ENCODE peak calls at places on chromosomes 13 and 19, in four cellular contexts. J is HEK293T, K is GM12878, B is HepG2. U is an unnamed sample.
A peak's percentile ranks its signal among the peaks of the same experiment; 100 is the strongest.

GRCh38 chr19:31140717-31141116 is 208.5 kb downstream of the TSHZ3 start:
- DNase-seq in J (no peak), K (no peak), B (no peak), U (no peak)

GRCh38 chr19:50750010-50750409 is 20.3 kb upstream of the GPR32 start:
- DNase-seq in J (no peak), K (no peak), B (no peak), U (no peak)

GRCh38 chr13:27131202-27131623 is 40.4 kb downstream of the USP12 start:
- DNase-seq in J (no peak), K (peak; percentile 99), B (no peak), U (peak; percentile 13)

GRCh38 chr13:50156722-50157121 is 141.5 kb downstream of the KCNRG start:
- DNase-seq in J (no peak), K (no peak), B (peak; percentile 48), U (no peak)

GRCh38 chr19:58559275-58560006 is 1.0 kb upstream of the UBE2M start:
- DNase-seq in J (peak; percentile 87), K (peak; percentile 76), B (peak; percentile 92), U (peak; percentile 97)

GRCh38 chr19:17248011-17248776 is 2.5 kb upstream of the NR2F6 start:
- DNase-seq in J (no peak), K (no peak), B (peak; percentile 83), U (peak; percentile 81)

GRCh38 chr19:40803857-40804782 is 5.1 kb downstream of the EGLN2 start:
- DNase-seq in J (no peak), K (peak; percentile 57), B (peak; percentile 52), U (no peak)

GRCh38 chr13:55977436-55977835 is 1163.3 kb upstream of the PRR20A start:
- DNase-seq in J (no peak), K (no peak), B (no peak), U (no peak)

GRCh38 chr13:72541674-72542073 is 185.8 kb downstream of the MZT1 start:
- DNase-seq in J (no peak), K (no peak), B (no peak), U (no peak)

GRCh38 chr13:102466836-102467235 is 65.0 kb upstream of the FGF14 start:
- DNase-seq in J (no peak), K (no peak), B (no peak), U (no peak)

GRCh38 chr19:32022946-32023832 is 322.2 kb upstream of the ZNF507 start:
- DNase-seq in J (no peak), K (no peak), B (peak; percentile 18), U (no peak)

GRCh38 chr19:48896191-48896720 is 2.3 kb downstream of the TULP2 start:
- DNase-seq in J (peak; percentile 82), K (no peak), B (no peak), U (peak; percentile 94)

GRCh38 chr19:28555317-28555716 is 657.6 kb downstream of the UQCRFS1 start:
- DNase-seq in J (no peak), K (no peak), B (no peak), U (no peak)

GRCh38 chr19:49767380-49767779 is 579 bp downstream of the AP2A1 start:
- DNase-seq in J (no peak), K (no peak), B (no peak), U (no peak)

GRCh38 chr19:8305798-8306197 is 2.4 kb downstream of the CD320 start:
- DNase-seq in J (no peak), K (no peak), B (no peak), U (no peak)

GRCh38 chr19:35249848-35250711 is 1.3 kb downstream of the LSR start:
- DNase-seq in J (no peak), K (no peak), B (no peak), U (no peak)

GRCh38 chr19:7850429-7850819 is 20.4 kb downstream of the EVI5L start:
- DNase-seq in J (no peak), K (no peak), B (no peak), U (no peak)

GRCh38 chr19:38831142-38831605 is 420 bp downstream of the ECH1 start:
- DNase-seq in J (peak; percentile 50), K (no peak), B (peak; percentile 87), U (no peak)

GRCh38 chr19:7665076-7665475 is 3.8 kb upstream of the RETN start:
- DNase-seq in J (no peak), K (no peak), B (no peak), U (no peak)

GRCh38 chr19:17576758-17577532 is 21.5 kb downstream of the COLGALT1 start:
- DNase-seq in J (peak; percentile 42), K (no peak), B (no peak), U (peak; percentile 99)

GRCh38 chr19:48419158-48419920 is 25.9 kb downstream of the GRIN2D start:
- DNase-seq in J (peak; percentile 77), K (peak; percentile 57), B (no peak), U (peak; percentile 70)

GRCh38 chr19:38793186-38793585 is 4.2 kb downstream of the LGALS7B start:
- DNase-seq in J (no peak), K (no peak), B (no peak), U (no peak)

GRCh38 chr19:720691-721160 is 12.0 kb downstream of the PALM start:
- DNase-seq in J (no peak), K (no peak), B (peak; percentile 41), U (no peak)

GRCh38 chr13:61286148-61286745 is 129.4 kb downstream of the PCDH20 start:
- DNase-seq in J (peak; percentile 43), K (no peak), B (peak; percentile 2), U (peak; percentile 2)

GRCh38 chr19:10416380-10417257 is 3.7 kb upstream of the PDE4A start:
- DNase-seq in J (peak; percentile 93), K (peak; percentile 60), B (peak; percentile 83), U (peak; percentile 91)

GRCh38 chr19:4088065-4088679 is 21.5 kb upstream of the ZBTB7A start:
- DNase-seq in J (no peak), K (no peak), B (no peak), U (no peak)

GRCh38 chr19:40717325-40717879 is 490 bp downstream of the ITPKC start:
- DNase-seq in J (no peak), K (no peak), B (no peak), U (no peak)

GRCh38 chr13:95457294-95457693 is 95.2 kb upstream of the CLDN10 start:
- DNase-seq in J (no peak), K (peak; percentile 89), B (no peak), U (no peak)

GRCh38 chr13:26589754-26590153 is 32.3 kb downstream of the WASF3 start:
- DNase-seq in J (no peak), K (no peak), B (no peak), U (no peak)

GRCh38 chr13:72290962-72291681 is 424.1 kb upstream of the DACH1 start:
- DNase-seq in J (no peak), K (no peak), B (no peak), U (no peak)

GRCh38 chr19:1868971-1869370 is 5.6 kb upstream of the KLF16 start:
- DNase-seq in J (no peak), K (no peak), B (no peak), U (no peak)
- TF ChIP-seq FOXK2 in J (no peak), K (no peak), B (no peak), U (no peak)

DNA sequence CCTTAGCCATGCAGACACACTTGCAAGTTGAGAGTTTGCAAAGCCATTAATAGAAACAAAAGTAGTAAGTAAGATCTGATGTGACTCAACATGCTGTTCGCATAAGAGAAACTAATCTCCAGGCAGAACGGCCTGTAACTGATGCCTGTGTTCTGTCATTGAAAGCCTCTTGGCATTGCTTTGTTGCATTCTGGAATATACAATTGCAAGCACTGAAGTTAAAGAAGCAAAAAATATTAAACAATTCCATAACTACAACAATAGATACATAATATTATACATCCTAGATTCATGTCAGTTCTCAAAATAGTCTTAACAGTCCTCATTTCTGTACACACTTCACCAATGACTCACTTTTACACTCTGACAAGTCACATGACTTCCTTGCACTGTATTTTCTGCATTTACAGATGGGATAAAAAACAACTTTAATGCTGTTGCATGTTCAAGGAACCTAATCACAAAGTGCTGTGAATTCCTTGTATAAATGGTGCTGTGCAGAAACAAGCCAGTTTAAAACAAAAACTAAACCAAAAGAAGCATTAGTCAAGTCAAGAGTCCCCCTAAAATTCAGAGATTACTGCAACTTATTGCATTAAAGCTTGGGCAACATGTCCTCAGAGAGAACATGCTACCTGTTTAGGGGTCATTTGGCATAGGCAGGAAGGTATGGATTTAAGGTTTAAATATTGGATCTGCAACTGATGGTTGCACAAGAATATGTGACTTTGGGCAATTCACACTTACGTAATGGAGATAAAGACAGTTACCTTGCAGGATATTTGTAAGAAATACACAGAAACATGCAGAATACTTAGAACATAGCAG is 79.5 kb upstream of the SERP2 start:
- DNase-seq in J (no peak), K (no peak), B (no peak), U (no peak)
- TF ChIP-seq FOXK2 in J (no peak), K (no peak), B (no peak), U (no peak)

DNA sequence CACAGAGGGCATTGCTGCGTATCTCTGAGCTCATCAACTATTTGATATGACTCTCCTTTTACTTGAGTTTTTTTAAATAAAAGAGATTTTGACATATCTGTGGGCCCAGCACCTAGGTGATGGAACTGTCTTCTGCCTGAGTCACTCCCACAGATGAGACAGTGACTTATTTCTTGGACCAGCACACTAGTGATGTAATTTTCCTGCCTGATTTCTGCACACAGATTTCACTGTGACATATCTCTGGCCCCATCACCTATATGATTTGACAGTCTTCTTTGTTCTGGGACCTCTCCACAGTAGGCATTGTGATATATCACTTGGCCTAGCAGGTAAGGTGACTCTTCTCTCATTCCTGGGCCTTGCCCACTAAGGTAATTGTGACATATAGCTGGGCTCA is 66.6 kb upstream of the ZNF43 start:
- DNase-seq in J (no peak), K (no peak), B (no peak), U (no peak)
- TF ChIP-seq FOXK2 in J (no peak), K (no peak), B (no peak), U (no peak)

GRCh38 chr13:28583661-28584091 is 75.3 kb upstream of the POMP start:
- DNase-seq in J (no peak), K (no peak), B (no peak), U (peak; percentile 33)
- TF ChIP-seq FOXK2 in J (no peak), K (no peak), B (no peak), U (no peak)